ENCODE peak calls at places on chromosomes 11 and 22, in eight cellular contexts. B is Calu3, R is fibroblast of mammary gland, Q is glutamatergic neuron, W is astrocyte of the spinal cord, Z is H9, K is cardiac fibroblast, D is neural crest cell. F is an unnamed sample.

GRCh38 chr11:81092517-81092916 is 1641.1 kb downstream of the FAM181B start:
- DNase-seq in Q (no peak), B (no peak), K (no peak), D (no peak), W (no peak), Z (no peak), R (no peak), F (no peak)

GRCh38 chr11:91952056-91952455 is 272.6 kb upstream of the FAT3 start:
- DNase-seq in W (no peak), R (no peak), D (no peak), Z (no peak), K (no peak), Q (no peak), B (no peak), F (no peak)

GRCh38 chr11:102800774-102801173 is 2.8 kb upstream of the MMP1 start:
- DNase-seq in R (no peak), B (no peak), Q (no peak), D (no peak), W (no peak), Z (no peak), K (no peak), F (no peak)

GRCh38 chr11:95443386-95443785 is 212.4 kb upstream of the SESN3 start:
- DNase-seq in D (no peak), R (no peak), Z (no peak), B (no peak), Q (no peak), W (no peak), K (no peak), F (no peak)

GRCh38 chr11:70577258-70577603 is 178.9 kb downstream of the CTTN start:
- DNase-seq in Z (no peak), R (no peak), K (no peak), W (no peak), D (no peak), Q (no peak), B (no peak), F (no peak)

GRCh38 chr22:31944700-31945477 is 554 bp downstream of the YWHAH start:
- DNase-seq in Z (no peak), D (peak), R (no peak), Q (peak), K (no peak), W (peak), B (peak), F (peak)

GRCh38 chr11:30617762-30618161 is 31.6 kb upstream of the MPPED2 start:
- DNase-seq in R (no peak), W (no peak), Q (no peak), B (no peak), K (no peak), D (no peak), Z (no peak), F (no peak)

GRCh38 chr11:76834151-76834550 is 26.6 kb upstream of the ACER3 start:
- DNase-seq in B (no peak), R (no peak), D (no peak), Q (no peak), K (no peak), Z (no peak), W (no peak), F (no peak)

GRCh38 chr22:49853981-49854791 is 542 bp downstream of the ZBED4 start:
- DNase-seq in Q (peak), Z (peak), R (no peak), D (peak), K (peak), W (peak), B (peak), F (peak)

GRCh38 chr22:50363411-50364194 is 20.5 kb downstream of the PPP6R2 start:
- DNase-seq in Z (no peak), W (no peak), B (no peak), R (no peak), Q (no peak), D (no peak), K (no peak), F (no peak)

GRCh38 chr11:7495997-7496545 is 10.8 kb downstream of the OLFML1 start:
- DNase-seq in B (no peak), Z (no peak), W (no peak), Q (no peak), R (no peak), K (no peak), D (no peak), F (no peak)

GRCh38 chr11:60775420-60775961 is 9.6 kb upstream of the MS4A10 start:
- DNase-seq in Z (peak), R (peak), D (peak), B (peak), W (peak), Q (peak), K (peak), F (peak)

GRCh38 chr11:87266751-87267150 is 229.0 kb downstream of the TMEM135 start:
- DNase-seq in W (no peak), B (no peak), D (no peak), Z (no peak), R (no peak), K (no peak), Q (no peak), F (no peak)

GRCh38 chr11:116641561-116642045 is 131.2 kb downstream of the BUD13 start:
- DNase-seq in K (peak), Q (peak), W (peak), D (peak), Z (peak), R (no peak), B (peak), F (peak)

GRCh38 chr22:27438271-27438980 is 363.1 kb downstream of the MN1 start:
- DNase-seq in Z (no peak), K (peak), W (peak), R (no peak), D (no peak), Q (no peak), B (peak), F (no peak)

GRCh38 chr11:88327061-88327460 is 10.5 kb downstream of the CTSC start:
- DNase-seq in Q (no peak), D (no peak), R (no peak), W (no peak), B (no peak), K (no peak), Z (no peak), F (no peak)

GRCh38 chr11:126607374-126607773 is 251.9 kb downstream of the ST3GAL4 start:
- DNase-seq in D (peak), W (peak), R (peak), Z (peak), K (peak), B (peak), Q (peak), F (peak)

GRCh38 chr11:111977141-111978027 is 40.2 kb downstream of the DIXDC1 start:
- DNase-seq in Q (peak), R (peak), K (peak), W (peak), B (peak), D (peak), Z (peak), F (peak)

GRCh38 chr22:46613606-46613997 is 6.6 kb upstream of the GRAMD4 start:
- DNase-seq in R (peak), Z (no peak), K (peak), W (no peak), Q (peak), B (peak), D (no peak), F (no peak)

GRCh38 chr11:74846770-74847169 is 98.1 kb downstream of the RNF169 start:
- DNase-seq in B (no peak), W (peak), R (peak), Q (no peak), K (peak), Z (no peak), D (no peak), F (no peak)

DNA sequence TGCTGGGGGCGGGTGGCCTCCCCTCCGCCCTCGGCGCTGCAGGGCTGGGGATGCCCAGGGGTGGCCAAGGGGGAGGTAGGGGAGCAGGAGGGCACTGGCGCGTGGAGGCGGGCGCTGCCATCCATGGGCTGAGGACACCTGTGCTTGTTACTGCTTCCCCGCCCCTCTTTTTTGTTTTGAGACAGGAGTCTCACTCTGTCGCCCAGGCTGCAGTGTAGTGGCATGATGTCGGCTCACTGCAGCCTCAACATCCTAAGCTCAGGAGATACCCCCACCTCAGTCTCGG is 683 bp upstream of the FADS3 start:
- DNase-seq in D (no peak), Z (no peak), R (no peak), K (no peak), Q (no peak), W (no peak), B (no peak), F (no peak)
- TF ChIP-seq CTCF in D (no peak), Z (no peak), R (no peak), K (no peak), Q (no peak), W (peak), B (no peak), F (no peak)

GRCh38 chr11:69013009-69013951 is at the start of gene MRGPRF:
- DNase-seq in Z (peak), Q (peak), K (peak), B (no peak), R (peak), D (no peak), W (peak), F (peak)
- TF ChIP-seq CTCF in Z (peak), Q (peak), K (peak), B (no peak), R (peak), D (peak), W (peak), F (peak)

GRCh38 chr11:90434858-90435257 is 212.0 kb upstream of the CHORDC1 start:
- DNase-seq in R (no peak), Q (no peak), B (peak), W (no peak), K (no peak), Z (no peak), D (no peak), F (peak)
- TF ChIP-seq CTCF in R (no peak), Q (no peak), B (no peak), W (no peak), K (no peak), Z (peak), D (peak), F (no peak)

GRCh38 chr22:20128902-20129746 is 2.5 kb upstream of the ZDHHC8 start:
- DNase-seq in W (no peak), Q (peak), Z (peak), R (peak), D (peak), K (peak), B (peak), F (peak)
- TF ChIP-seq CTCF in W (peak), Q (no peak), Z (peak), R (peak), D (peak), K (peak), B (no peak), F (no peak)

GRCh38 chr11:67261635-67261941 is 4.7 kb upstream of the GRK2 start:
- DNase-seq in Z (no peak), D (no peak), B (no peak), R (no peak), W (no peak), Q (no peak), K (no peak), F (no peak)
- TF ChIP-seq CTCF in Z (peak), D (peak), B (no peak), R (peak), W (peak), Q (no peak), K (peak), F (no peak)

GRCh38 chr11:32334822-32335221 is 100.5 kb downstream of the WT1 start:
- DNase-seq in B (peak), R (peak), Q (no peak), W (no peak), Z (peak), K (peak), D (no peak), F (no peak)
- TF ChIP-seq CTCF in B (peak), R (peak), Q (peak), W (peak), Z (peak), K (peak), D (peak), F (peak)

DNA sequence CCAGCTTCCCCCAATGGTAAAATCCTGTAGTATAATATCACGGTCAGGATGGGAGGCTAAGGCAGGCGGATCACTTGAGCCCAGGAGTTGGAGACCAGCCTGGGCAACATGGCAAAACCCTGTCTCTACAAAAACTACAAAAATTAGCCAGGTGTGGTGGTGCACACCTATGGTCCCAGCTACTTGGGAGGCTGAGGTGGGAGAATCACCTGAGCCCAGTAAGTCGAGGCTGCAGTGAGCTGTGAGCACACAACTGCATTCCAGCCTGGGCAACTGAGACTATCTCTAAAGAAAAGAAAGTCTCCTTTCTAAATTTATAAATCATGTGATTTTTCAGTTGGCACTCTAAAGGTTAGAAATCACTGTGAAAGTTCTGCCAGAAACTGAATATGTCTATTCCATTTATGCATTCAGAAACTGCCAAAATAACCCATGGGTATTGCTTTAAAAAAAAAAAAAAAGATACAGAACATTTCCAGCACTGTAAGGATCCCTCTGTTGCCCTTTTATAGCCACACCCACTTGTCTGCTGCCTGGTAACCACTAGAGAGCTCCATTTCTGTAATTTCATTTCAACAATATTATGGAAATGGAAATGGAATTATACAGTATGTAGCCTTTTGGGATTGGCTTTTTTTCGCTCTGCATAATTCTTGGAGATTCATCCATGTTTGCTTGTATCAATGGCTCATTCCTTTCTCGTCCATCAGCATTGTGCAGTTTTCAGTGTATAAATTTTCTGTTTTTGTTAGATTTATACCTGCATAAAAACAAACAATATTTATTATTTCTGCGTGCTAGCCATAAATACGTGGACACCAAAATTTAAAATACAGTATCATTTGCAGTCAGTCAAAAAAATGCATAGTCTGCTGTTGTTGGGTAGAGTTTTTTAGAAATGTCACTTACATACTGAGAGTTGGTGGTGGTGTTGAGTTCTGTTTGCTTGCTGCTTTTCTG is 9.4 kb downstream of the CDC45 start:
- DNase-seq in R (peak), D (no peak), Z (no peak), B (no peak), K (peak), W (no peak), Q (no peak), F (no peak)
- TF ChIP-seq CTCF in R (no peak), D (no peak), Z (no peak), B (no peak), K (no peak), W (peak), Q (no peak), F (no peak)